ENCODE peak calls at places on chromosomes 3 and 15, in seven cellular contexts. One of them, this sample, is unnamed.

GRCh38 chr15:71683401-71684274 is 126.7 kb upstream of the NR2E3 start:
- DNase-seq in mucosa of descending colon: no peak
- DNase-seq in heart right ventricle: no peak
- DNase-seq in PC-9: no peak
- DNase-seq in GM12878: no peak
- DNase-seq in body of pancreas: no peak
- DNase-seq in tibial artery: no peak
- DNase-seq in this sample: no peak

GRCh38 chr3:49610881-49611280 is 56.6 kb downstream of the BSN start:
- DNase-seq in tibial artery: no peak
- DNase-seq in PC-9: no peak
- DNase-seq in body of pancreas: no peak
- DNase-seq in heart right ventricle: no peak
- DNase-seq in mucosa of descending colon: no peak
- DNase-seq in GM12878: no peak
- DNase-seq in this sample: no peak

GRCh38 chr3:15724446-15724845 is 73.3 kb downstream of the ANKRD28 start:
- DNase-seq in heart right ventricle: no peak
- DNase-seq in mucosa of descending colon: no peak
- DNase-seq in tibial artery: no peak
- DNase-seq in PC-9: no peak
- DNase-seq in GM12878: no peak
- DNase-seq in body of pancreas: no peak
- DNase-seq in this sample: no peak

GRCh38 chr3:137105277-137105977 is 147.6 kb downstream of the IL20RB start:
- DNase-seq in tibial artery: no peak
- DNase-seq in mucosa of descending colon: no peak
- DNase-seq in GM12878: peak; percentile 19
- DNase-seq in PC-9: peak; percentile 50
- DNase-seq in heart right ventricle: no peak
- DNase-seq in body of pancreas: peak; percentile 29
- DNase-seq in this sample: peak; percentile 52

GRCh38 chr3:132660745-132661067 is 577 bp downstream of the UBA5 start:
- DNase-seq in mucosa of descending colon: no peak
- DNase-seq in PC-9: peak; percentile 34
- DNase-seq in heart right ventricle: no peak
- DNase-seq in tibial artery: no peak
- DNase-seq in GM12878: no peak
- DNase-seq in body of pancreas: no peak
- DNase-seq in this sample: peak; percentile 4

GRCh38 chr3:11661052-11661656 is 17.4 kb upstream of the VGLL4 start:
- DNase-seq in mucosa of descending colon: no peak
- DNase-seq in PC-9: no peak
- DNase-seq in GM12878: no peak
- DNase-seq in body of pancreas: no peak
- DNase-seq in tibial artery: no peak
- DNase-seq in heart right ventricle: no peak
- DNase-seq in this sample: no peak

GRCh38 chr3:15289661-15290060 is 42.7 kb downstream of the SH3BP5 start:
- DNase-seq in GM12878: no peak
- DNase-seq in tibial artery: no peak
- DNase-seq in heart right ventricle: no peak
- DNase-seq in body of pancreas: no peak
- DNase-seq in mucosa of descending colon: no peak
- DNase-seq in PC-9: no peak
- DNase-seq in this sample: no peak

GRCh38 chr15:53586815-53587214 is 172.6 kb downstream of the WDR72 start:
- DNase-seq in mucosa of descending colon: peak; percentile 57
- DNase-seq in tibial artery: no peak
- DNase-seq in PC-9: no peak
- DNase-seq in GM12878: no peak
- DNase-seq in body of pancreas: peak; percentile 65
- DNase-seq in heart right ventricle: no peak
- DNase-seq in this sample: peak; percentile 28

GRCh38 chr3:197550489-197550888 is 5.3 kb downstream of the BDH1 start:
- DNase-seq in GM12878: no peak
- DNase-seq in body of pancreas: no peak
- DNase-seq in mucosa of descending colon: no peak
- DNase-seq in PC-9: no peak
- DNase-seq in tibial artery: no peak
- DNase-seq in heart right ventricle: no peak
- DNase-seq in this sample: no peak

GRCh38 chr3:9955067-9955502 is 2.9 kb upstream of the PRRT3 start:
- DNase-seq in PC-9: no peak
- DNase-seq in GM12878: no peak
- DNase-seq in tibial artery: no peak
- DNase-seq in body of pancreas: peak; percentile 45
- DNase-seq in heart right ventricle: no peak
- DNase-seq in mucosa of descending colon: no peak
- DNase-seq in this sample: no peak

GRCh38 chr3:139472380-139473010 is 3.8 kb downstream of the RBP2 start:
- DNase-seq in mucosa of descending colon: no peak
- DNase-seq in PC-9: no peak
- DNase-seq in heart right ventricle: no peak
- DNase-seq in body of pancreas: no peak
- DNase-seq in tibial artery: no peak
- DNase-seq in GM12878: no peak
- DNase-seq in this sample: no peak

GRCh38 chr15:90033448-90033847 is 32.3 kb downstream of the ZNF710 start:
- DNase-seq in mucosa of descending colon: no peak
- DNase-seq in PC-9: no peak
- DNase-seq in body of pancreas: no peak
- DNase-seq in heart right ventricle: no peak
- DNase-seq in tibial artery: peak; percentile 12
- DNase-seq in GM12878: no peak
- DNase-seq in this sample: no peak

GRCh38 chr3:188687389-188687788 is 484.4 kb upstream of the TPRG1 start:
- DNase-seq in mucosa of descending colon: no peak
- DNase-seq in body of pancreas: peak; percentile 16
- DNase-seq in tibial artery: no peak
- DNase-seq in GM12878: no peak
- DNase-seq in PC-9: peak; percentile 44
- DNase-seq in heart right ventricle: no peak
- DNase-seq in this sample: no peak

GRCh38 chr3:111715911-111716523 is 120.9 kb upstream of the ZBED2 start:
- DNase-seq in body of pancreas: peak; percentile 60
- DNase-seq in tibial artery: peak; percentile 36
- DNase-seq in mucosa of descending colon: no peak
- DNase-seq in GM12878: no peak
- DNase-seq in PC-9: peak; percentile 67
- DNase-seq in heart right ventricle: peak; percentile 44
- DNase-seq in this sample: no peak

GRCh38 chr3:137992592-137992991 is 17.4 kb upstream of the CLDN18 start:
- DNase-seq in body of pancreas: no peak
- DNase-seq in mucosa of descending colon: no peak
- DNase-seq in GM12878: no peak
- DNase-seq in PC-9: no peak
- DNase-seq in heart right ventricle: no peak
- DNase-seq in tibial artery: no peak
- DNase-seq in this sample: no peak

GRCh38 chr15:87207945-87208580 is 1048.5 kb downstream of the NTRK3 start:
- DNase-seq in PC-9: peak; percentile 58
- DNase-seq in heart right ventricle: no peak
- DNase-seq in GM12878: no peak
- DNase-seq in mucosa of descending colon: no peak
- DNase-seq in tibial artery: no peak
- DNase-seq in body of pancreas: no peak
- DNase-seq in this sample: no peak

GRCh38 chr3:122975924-122976293 is 51.7 kb downstream of the SEMA5B start:
- DNase-seq in heart right ventricle: no peak
- DNase-seq in tibial artery: no peak
- DNase-seq in mucosa of descending colon: no peak
- DNase-seq in body of pancreas: no peak
- DNase-seq in PC-9: no peak
- DNase-seq in GM12878: no peak
- DNase-seq in this sample: no peak

GRCh38 chr3:141644931-141645330 is 93.2 kb upstream of the RNF7 start:
- DNase-seq in tibial artery: peak; percentile 79
- DNase-seq in heart right ventricle: peak; percentile 84
- DNase-seq in body of pancreas: peak; percentile 76
- DNase-seq in mucosa of descending colon: peak; percentile 84
- DNase-seq in GM12878: no peak
- DNase-seq in PC-9: peak; percentile 55
- DNase-seq in this sample: peak; percentile 60

GRCh38 chr15:65329298-65329990 is 25.0 kb downstream of the RNU5B-1 start:
- DNase-seq in heart right ventricle: no peak
- DNase-seq in PC-9: no peak
- DNase-seq in mucosa of descending colon: no peak
- DNase-seq in GM12878: no peak
- DNase-seq in tibial artery: no peak
- DNase-seq in body of pancreas: no peak
- DNase-seq in this sample: no peak

GRCh38 chr15:57146394-57147140 is 228.1 kb downstream of the TCF12 start:
- DNase-seq in GM12878: no peak
- DNase-seq in PC-9: no peak
- DNase-seq in tibial artery: no peak
- DNase-seq in heart right ventricle: no peak
- DNase-seq in mucosa of descending colon: no peak
- DNase-seq in body of pancreas: peak; percentile 26
- DNase-seq in this sample: peak; percentile 8
- TF ChIP-seq CTCF in GM12878: peak; percentile 70
- TF ChIP-seq CTCF in PC-9: peak; percentile 70
- TF ChIP-seq CTCF in tibial artery: peak; percentile 69
- TF ChIP-seq CTCF in heart right ventricle: peak; percentile 82
- TF ChIP-seq CTCF in mucosa of descending colon: peak; percentile 28
- TF ChIP-seq CTCF in body of pancreas: peak; percentile 78
- TF ChIP-seq CTCF in this sample: peak; percentile 67

GRCh38 chr15:29115093-29115991 is 154.3 kb downstream of the NSMCE3 start:
- DNase-seq in PC-9: no peak
- DNase-seq in GM12878: no peak
- DNase-seq in body of pancreas: no peak
- DNase-seq in heart right ventricle: no peak
- DNase-seq in mucosa of descending colon: no peak
- DNase-seq in tibial artery: no peak
- DNase-seq in this sample: no peak
- TF ChIP-seq CTCF in PC-9: no peak
- TF ChIP-seq CTCF in GM12878: no peak
- TF ChIP-seq CTCF in body of pancreas: no peak
- TF ChIP-seq CTCF in heart right ventricle: peak; percentile 37
- TF ChIP-seq CTCF in mucosa of descending colon: no peak
- TF ChIP-seq CTCF in tibial artery: no peak
- TF ChIP-seq CTCF in this sample: no peak

GRCh38 chr15:45221053-45221599 is 30.9 kb upstream of the SLC28A2 start:
- DNase-seq in heart right ventricle: no peak
- DNase-seq in tibial artery: no peak
- DNase-seq in body of pancreas: no peak
- DNase-seq in PC-9: no peak
- DNase-seq in GM12878: no peak
- DNase-seq in mucosa of descending colon: no peak
- DNase-seq in this sample: no peak

GRCh38 chr15:45228931-45229330 is 23.1 kb upstream of the SLC28A2 start:
- DNase-seq in body of pancreas: no peak
- DNase-seq in PC-9: no peak
- DNase-seq in heart right ventricle: no peak
- DNase-seq in mucosa of descending colon: no peak
- DNase-seq in GM12878: no peak
- DNase-seq in tibial artery: no peak
- DNase-seq in this sample: no peak

GRCh38 chr15:45221967-45222366 is 30.1 kb upstream of the SLC28A2 start:
- DNase-seq in tibial artery: no peak
- DNase-seq in GM12878: no peak
- DNase-seq in body of pancreas: no peak
- DNase-seq in mucosa of descending colon: no peak
- DNase-seq in PC-9: no peak
- DNase-seq in heart right ventricle: no peak
- DNase-seq in this sample: no peak

GRCh38 chr15:45224596-45225217 is 27.3 kb upstream of the SLC28A2 start:
- DNase-seq in body of pancreas: no peak
- DNase-seq in tibial artery: no peak
- DNase-seq in PC-9: no peak
- DNase-seq in mucosa of descending colon: no peak
- DNase-seq in heart right ventricle: no peak
- DNase-seq in GM12878: no peak
- DNase-seq in this sample: no peak

DNA sequence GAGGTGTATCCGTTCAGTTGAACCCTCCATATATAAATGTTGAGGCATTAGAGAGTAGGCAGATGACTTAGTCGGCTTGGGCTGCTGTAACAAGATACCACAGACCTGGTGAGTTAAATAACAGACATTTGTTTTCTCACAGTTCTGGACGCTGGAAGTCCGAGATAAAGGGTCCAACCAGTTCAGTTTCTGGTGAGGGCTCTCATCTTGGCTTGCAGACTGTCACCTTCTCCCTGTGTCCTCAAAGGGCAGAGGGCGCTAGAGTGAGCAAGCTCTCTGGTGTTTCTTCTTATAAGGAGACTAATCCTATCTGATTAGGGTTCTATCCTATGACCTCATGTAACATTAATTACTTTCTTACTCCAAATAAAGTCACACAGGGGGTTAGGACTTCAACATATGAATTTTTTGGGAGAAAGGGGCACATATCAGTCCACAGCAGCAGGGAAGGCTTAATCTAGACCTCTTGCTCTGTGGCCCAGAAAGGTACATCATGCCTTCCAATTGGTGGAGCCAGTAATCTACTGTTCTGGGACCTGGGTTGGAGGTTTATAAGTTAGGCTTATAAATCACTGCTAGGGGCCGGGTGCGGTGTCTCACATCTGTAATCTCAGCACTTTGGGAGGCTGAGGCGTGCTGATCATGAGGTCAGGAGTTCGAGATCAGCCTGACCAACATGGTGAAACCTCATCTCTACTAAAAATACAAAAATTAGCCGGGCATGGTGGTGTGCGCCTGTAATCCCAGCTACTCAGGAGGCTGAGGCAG is 26.3 kb upstream of the SLC28A2 start:
- DNase-seq in GM12878: no peak
- DNase-seq in mucosa of descending colon: no peak
- DNase-seq in heart right ventricle: no peak
- DNase-seq in tibial artery: no peak
- DNase-seq in body of pancreas: no peak
- DNase-seq in PC-9: no peak
- DNase-seq in this sample: no peak
- TF ChIP-seq CTCF in GM12878: no peak
- TF ChIP-seq CTCF in mucosa of descending colon: no peak
- TF ChIP-seq CTCF in heart right ventricle: no peak
- TF ChIP-seq CTCF in tibial artery: no peak
- TF ChIP-seq CTCF in body of pancreas: no peak
- TF ChIP-seq CTCF in PC-9: no peak
- TF ChIP-seq CTCF in this sample: peak; percentile 12

DNA sequence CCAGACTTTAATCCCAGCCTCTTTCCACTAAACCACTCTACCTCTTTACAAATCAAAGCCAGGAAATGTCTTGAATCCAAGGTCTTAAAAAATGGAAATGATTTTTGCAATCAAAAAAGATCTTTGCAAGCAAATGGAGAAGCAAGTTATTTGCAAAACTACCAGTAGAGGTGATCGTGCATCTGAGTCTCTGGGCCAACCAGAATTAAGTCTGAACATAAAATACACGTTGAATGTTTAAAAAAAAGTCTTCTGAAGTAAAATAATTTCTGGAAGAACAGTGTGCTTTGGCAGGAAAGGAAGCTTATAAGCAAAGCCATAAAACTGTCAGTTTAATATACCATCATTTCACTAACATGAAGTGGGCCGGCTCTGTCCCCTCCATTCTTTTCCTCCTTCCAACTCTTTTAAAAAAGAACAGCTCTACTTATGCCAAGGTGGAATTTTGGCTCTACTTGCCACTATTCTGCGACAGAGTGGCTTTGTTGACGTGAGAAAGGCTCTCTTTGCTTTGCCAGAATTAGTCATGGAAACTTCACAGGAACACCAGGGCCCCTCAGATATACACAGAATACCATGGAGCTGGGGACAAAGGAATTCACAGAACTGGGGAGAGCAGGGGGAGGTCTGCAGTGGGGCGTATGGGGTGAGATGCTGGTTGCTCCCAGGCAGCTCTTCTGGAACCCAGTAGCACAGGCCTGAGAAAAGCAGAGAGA is 29.8 kb downstream of the FSTL1 start:
- DNase-seq in heart right ventricle: no peak
- DNase-seq in GM12878: no peak
- DNase-seq in mucosa of descending colon: no peak
- DNase-seq in PC-9: no peak
- DNase-seq in tibial artery: no peak
- DNase-seq in body of pancreas: no peak
- DNase-seq in this sample: no peak
- TF ChIP-seq CTCF in heart right ventricle: no peak
- TF ChIP-seq CTCF in GM12878: no peak
- TF ChIP-seq CTCF in mucosa of descending colon: no peak
- TF ChIP-seq CTCF in PC-9: no peak
- TF ChIP-seq CTCF in tibial artery: peak; percentile 47
- TF ChIP-seq CTCF in body of pancreas: peak; percentile 18
- TF ChIP-seq CTCF in this sample: no peak

This sample was measured in HCT116.